ENCODE peak calls at places on chromosomes 16 and 17, in nine cellular contexts. I is colonic mucosa, D is psoas muscle, K is HTR-8/SVneo, X is DMS 273 treated with DMSO at 0.1 percent for 48 hours, G is SK-N-DZ, Y is non-pigmented ciliary epithelial cell, Q is DMS79 treated with DMSO at 0.1 percent for 48 hours, O is amniotic stem cell. E is an unnamed sample.

GRCh38 chr16:85437161-85438052 is 175.7 kb upstream of the GSE1 start:
- DNase-seq in Y (no peak), G (no peak), Q (peak), O (no peak), I (peak), K (no peak), D (no peak), X (peak), E (peak)

GRCh38 chr16:81703177-81704155 is 75.6 kb upstream of the PLCG2 start:
- DNase-seq in D (no peak), Q (no peak), I (no peak), Y (peak), K (peak), X (no peak), G (no peak), O (peak), E (no peak)

GRCh38 chr16:4372578-4373355 is 1.1 kb downstream of the VASN start:
- DNase-seq in G (peak), D (no peak), O (no peak), Q (no peak), X (no peak), K (peak), Y (no peak), I (peak), E (no peak)

GRCh38 chr16:69924777-69925191 is 26.4 kb upstream of the CLEC18A start:
- DNase-seq in D (peak), Q (no peak), I (no peak), K (peak), Y (peak), G (no peak), O (peak), X (no peak), E (no peak)

GRCh38 chr16:74575175-74575804 is 31.6 kb downstream of the GLG1 start:
- DNase-seq in G (no peak), K (no peak), I (no peak), X (no peak), D (no peak), Y (no peak), O (no peak), Q (no peak), E (no peak)

GRCh38 chr17:750431-751037 is 1.5 kb downstream of the GEMIN4 start:
- DNase-seq in D (no peak), K (no peak), Q (peak), G (no peak), I (no peak), O (no peak), Y (no peak), X (no peak), E (no peak)

GRCh38 chr17:73758245-73758644 is 114.0 kb upstream of the SDK2 start:
- DNase-seq in G (no peak), X (no peak), Q (no peak), I (no peak), K (no peak), D (no peak), O (no peak), Y (no peak), E (no peak)

GRCh38 chr17:50328926-50329325 is 17.0 kb upstream of the XYLT2 start:
- DNase-seq in G (no peak), Q (no peak), I (no peak), Y (no peak), D (no peak), X (no peak), O (no peak), K (no peak), E (no peak)

GRCh38 chr17:83083368-83084201 is 4.2 kb downstream of the METRNL start:
- DNase-seq in X (no peak), O (peak), Q (no peak), I (peak), D (peak), Y (peak), G (no peak), K (peak), E (no peak)

GRCh38 chr16:69084301-69084700 is 21.2 kb upstream of the HAS3 start:
- DNase-seq in I (no peak), Q (no peak), X (no peak), O (no peak), Y (no peak), G (no peak), K (no peak), D (no peak), E (no peak)

GRCh38 chr17:82603981-82604448 is 44.2 kb downstream of the WDR45B start:
- DNase-seq in K (no peak), I (peak), X (no peak), O (no peak), G (no peak), Q (no peak), Y (no peak), D (no peak), E (no peak)

GRCh38 chr17:57569860-57570259 is 175.2 kb downstream of the CCDC182 start:
- DNase-seq in O (no peak), Y (no peak), G (no peak), D (no peak), X (no peak), Q (peak), K (no peak), I (no peak), E (no peak)

GRCh38 chr16:79723583-79724168 is 123.1 kb upstream of the MAF start:
- DNase-seq in G (no peak), Y (no peak), D (no peak), X (no peak), O (no peak), I (peak), Q (no peak), K (no peak), E (no peak)

GRCh38 chr16:1929105-1929504 is 10.9 kb upstream of the HS3ST6 start:
- DNase-seq in K (peak), D (no peak), I (peak), Y (no peak), X (peak), G (peak), Q (peak), O (no peak), E (no peak)

GRCh38 chr16:74261068-74261467 is 35.5 kb upstream of the PSMD7 start:
- DNase-seq in I (no peak), O (no peak), Q (no peak), G (no peak), K (no peak), Y (no peak), X (no peak), D (peak), E (no peak)

GRCh38 chr17:62984801-62985200 is 18.8 kb downstream of the TANC2 start:
- DNase-seq in Q (no peak), K (no peak), Y (no peak), X (no peak), O (no peak), D (no peak), G (no peak), I (no peak), E (no peak)

GRCh38 chr16:31331807-31332301 is 23.1 kb upstream of the ITGAX start:
- DNase-seq in Q (no peak), Y (no peak), G (no peak), K (no peak), D (no peak), O (no peak), I (no peak), X (no peak), E (no peak)

GRCh38 chr17:68435876-68436842 is 21.1 kb downstream of the WIPI1 start:
- DNase-seq in I (peak), Y (peak), X (peak), D (peak), O (peak), Q (peak), G (peak), K (peak), E (peak)

GRCh38 chr17:65277576-65277975 is 140.4 kb downstream of the RGS9 start:
- DNase-seq in D (no peak), G (no peak), Y (no peak), X (no peak), I (peak), O (no peak), Q (no peak), K (no peak), E (no peak)

GRCh38 chr16:86529160-86529559 is 18.8 kb downstream of the FOXF1 start:
- DNase-seq in O (no peak), Q (no peak), K (no peak), D (no peak), X (no peak), G (no peak), Y (no peak), I (no peak), E (no peak)

GRCh38 chr17:69246726-69247375 is 18.2 kb upstream of the ABCA10 start:
- DNase-seq in I (no peak), G (peak), O (peak), K (peak), Y (no peak), Q (peak), X (no peak), D (no peak), E (peak)

GRCh38 chr17:82582208-82582607 is 62.7 kb downstream of the FOXK2 start:
- DNase-seq in X (no peak), D (no peak), O (no peak), Q (no peak), I (no peak), G (no peak), Y (peak), K (no peak), E (no peak)

GRCh38 chr17:48598727-48599126 is 5.1 kb upstream of the HOXB5 start:
- DNase-seq in X (no peak), K (no peak), D (no peak), O (no peak), G (no peak), I (no peak), Q (no peak), Y (no peak), E (no peak)

E was measured in NCI-H524 treated with DMSO at 0.1 percent for 48 hours.